ENCODE peak calls at places on chromosomes 11 and 22, in seven cellular contexts. S, Y, W, V, H, F and Q are unnamed samples.

GRCh38 chr22:46574993-46575914 is 37.8 kb upstream of the CELSR1 start:
- DNase-seq in F (no peak), W (peak; percentile 32), Y (peak; percentile 70), H (no peak), V (no peak), S (no peak), Q (peak; percentile 80)

GRCh38 chr11:9861860-9862725 is 198.2 kb downstream of the SWAP70 start:
- DNase-seq in Y (peak; percentile 31), H (peak; percentile 41), V (no peak), S (peak; percentile 81), W (peak; percentile 58), F (no peak), Q (no peak)

GRCh38 chr11:115848614-115849013 is 344.4 kb upstream of the CADM1 start:
- DNase-seq in S (no peak), F (no peak), W (no peak), H (no peak), Y (no peak), V (no peak), Q (no peak)

GRCh38 chr11:10285148-10285802 is 8.7 kb downstream of the SBF2 start:
- DNase-seq in Y (no peak), H (no peak), V (no peak), W (no peak), F (no peak), S (no peak), Q (no peak)

GRCh38 chr22:46370584-46371373 is 35.3 kb downstream of the TRMU start:
- DNase-seq in Y (no peak), S (no peak), V (peak; percentile 69), H (no peak), W (no peak), F (no peak), Q (peak; percentile 51)

GRCh38 chr22:46602025-46602424 is 18.2 kb upstream of the GRAMD4 start:
- DNase-seq in S (no peak), W (no peak), Y (no peak), V (no peak), F (no peak), H (no peak), Q (peak; percentile 72)

GRCh38 chr11:2904153-2905052 is 18.8 kb upstream of the CDKN1C start:
- DNase-seq in F (no peak), H (no peak), S (no peak), W (no peak), Y (no peak), V (no peak), Q (no peak)

GRCh38 chr11:33722579-33723234 is 13.5 kb downstream of the CD59 start:
- DNase-seq in H (no peak), F (no peak), Y (no peak), V (no peak), S (no peak), W (no peak), Q (peak; percentile 62)

GRCh38 chr11:78380615-78381029 is 37.0 kb downstream of the GAB2 start:
- DNase-seq in S (peak; percentile 91), F (no peak), W (no peak), H (no peak), Y (no peak), V (no peak), Q (no peak)

GRCh38 chr11:11982461-11982860 is 26.0 kb downstream of the DKK3 start:
- DNase-seq in S (no peak), H (no peak), Y (no peak), W (no peak), F (no peak), V (no peak), Q (no peak)
- H3K4me1 ChIP-seq in S (peaks cover 23% of the 10 kb centered on the region), H (peaks cover 11% of the 10 kb centered on the region), Y (peaks cover 49% of the 10 kb centered on the region), W (peaks cover 60% of the 10 kb centered on the region), F (no peaks in the 10 kb centered on the region), V (peaks cover 4% of the 10 kb centered on the region), Q (peaks cover 22% of the 10 kb centered on the region)

GRCh38 chr11:93648168-93648567 is 13.3 kb upstream of the CEP295 start:
- DNase-seq in H (no peak), V (no peak), S (peak; percentile 43), F (no peak), Y (no peak), W (no peak), Q (no peak)
- H3K4me3 ChIP-seq in H (no peak overlapping the region), V (no peak overlapping the region), S (no peak overlapping the region), F (no peak overlapping the region), Y (no peak overlapping the region), W (no peak overlapping the region), Q (no peak overlapping the region)

DNA sequence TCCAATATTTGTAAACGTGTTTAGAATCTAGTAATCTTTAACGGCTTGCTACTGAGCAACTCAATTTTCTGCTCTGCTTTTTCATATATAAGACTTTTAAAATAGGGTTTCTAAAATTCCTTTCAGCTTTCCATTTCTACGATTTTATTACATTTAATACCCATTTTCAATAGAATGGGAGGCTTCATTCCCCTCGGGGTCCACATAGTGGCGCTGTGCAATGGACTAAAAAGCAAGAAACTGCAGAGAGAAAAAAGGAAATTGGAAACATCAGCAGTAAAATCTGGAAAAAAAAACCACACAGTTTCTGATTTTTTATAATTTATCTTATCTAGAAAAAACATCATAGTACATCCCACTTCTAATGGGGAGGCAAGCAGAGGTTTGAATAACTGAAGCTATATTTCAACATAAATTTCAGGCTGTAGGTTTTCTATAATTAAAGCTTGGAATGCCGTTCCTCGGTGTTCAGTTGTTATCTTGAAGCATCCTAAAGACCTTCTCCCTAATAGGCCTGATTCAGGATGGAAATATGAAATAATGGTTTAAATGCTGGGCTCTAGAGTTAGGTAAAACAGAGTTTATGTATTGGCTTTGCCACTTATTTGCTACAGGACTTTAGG is 18.7 kb upstream of the JHY start:
- DNase-seq in W (peak; percentile 20), Y (peak; percentile 28), F (no peak), H (peak; percentile 57), V (peak; percentile 41), S (peak; percentile 71), Q (no peak)
- TF ChIP-seq CTCF in W (peak; percentile 83), Y (peak; percentile 89), F (peak; percentile 81), H (peak; percentile 83), V (peak; percentile 83), S (peak; percentile 99), Q (peak; percentile 77)

GRCh38 chr11:69352181-69352580 is 58.2 kb downstream of the MYEOV start:
- DNase-seq in V (no peak), S (no peak), H (no peak), F (no peak), Y (no peak), W (no peak), Q (no peak)

GRCh38 chr11:69350596-69350995 is 56.6 kb downstream of the MYEOV start:
- DNase-seq in W (no peak), Y (no peak), H (no peak), S (no peak), F (no peak), V (no peak), Q (no peak)

GRCh38 chr11:69348414-69349235 is 54.7 kb downstream of the MYEOV start:
- DNase-seq in W (no peak), S (no peak), H (no peak), V (no peak), F (no peak), Y (no peak), Q (no peak)

GRCh38 chr11:69351460-69351859 is 57.5 kb downstream of the MYEOV start:
- DNase-seq in S (no peak), F (no peak), Y (no peak), V (no peak), W (no peak), H (no peak), Q (no peak)

DNA sequence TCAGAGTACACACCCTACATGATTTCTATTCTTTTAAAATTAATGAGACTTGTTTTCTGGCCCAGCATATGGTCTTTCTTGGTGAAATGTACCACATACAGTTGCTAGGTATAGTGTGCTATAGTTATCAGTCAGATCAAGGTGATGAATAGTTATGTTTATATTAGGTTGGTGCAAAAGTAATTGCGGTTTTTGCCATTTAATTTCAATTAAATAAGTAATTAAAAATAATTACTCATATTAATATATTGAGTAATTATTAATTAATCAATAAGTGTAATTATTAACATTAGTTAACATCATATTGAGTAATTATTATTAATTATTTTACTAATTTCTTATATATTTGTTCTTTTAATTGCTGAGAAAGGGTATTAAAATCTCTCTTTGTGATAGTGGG is 56.1 kb downstream of the MYEOV start:
- DNase-seq in F (no peak), W (no peak), S (no peak), Y (no peak), H (no peak), V (no peak), Q (no peak)
- H3K4me1 ChIP-seq in F (peaks cover 4% of the 10 kb centered on the region), W (peaks cover 58% of the 10 kb centered on the region), S (peaks cover 76% of the 10 kb centered on the region), Y (no peaks in the 10 kb centered on the region), H (no peaks in the 10 kb centered on the region), V (no peaks in the 10 kb centered on the region), Q (peaks cover 15% of the 10 kb centered on the region)